ENCODE peak calls at places on chromosomes 7 and 10, in eight cellular contexts. H, F, S, M, C, A, L and V are unnamed samples.

GRCh38 chr7:155889636-155890508 is 77.6 kb upstream of the SHH start:
- DNase-seq in H (no peak), F (no peak), S (no peak), M (no peak), C (no peak), A (no peak), L (no peak), V (no peak)

GRCh38 chr10:34824870-34825269 is 9.8 kb upstream of the PARD3 start:
- DNase-seq in H (no peak), F (peak), S (no peak), M (peak), C (peak), A (no peak), L (no peak), V (no peak)

GRCh38 chr10:70589762-70590662 is 12.5 kb downstream of the PRF1 start:
- DNase-seq in H (peak), F (peak), S (no peak), M (no peak), C (peak), A (no peak), L (no peak), V (peak)

GRCh38 chr10:132383026-132383565 is 13.9 kb upstream of the PWWP2B start:
- DNase-seq in H (peak), F (no peak), S (no peak), M (no peak), C (no peak), A (no peak), L (no peak), V (no peak)

GRCh38 chr10:72375585-72375984 is 20.9 kb upstream of the DNAJB12 start:
- DNase-seq in H (no peak), F (no peak), S (no peak), M (no peak), C (peak), A (no peak), L (no peak), V (no peak)

GRCh38 chr10:132328738-132329137 is 3.3 kb upstream of the LRRC27 start:
- DNase-seq in H (no peak), F (no peak), S (no peak), M (no peak), C (no peak), A (no peak), L (no peak), V (no peak)

GRCh38 chr10:91653214-91653875 is 20.5 kb upstream of the PPP1R3C start:
- DNase-seq in H (no peak), F (peak), S (no peak), M (no peak), C (peak), A (no peak), L (no peak), V (no peak)

GRCh38 chr10:132904169-132904813 is 38.1 kb downstream of the CFAP46 start:
- DNase-seq in H (peak), F (peak), S (no peak), M (peak), C (peak), A (no peak), L (no peak), V (no peak)

GRCh38 chr7:38748056-38748610 is 117.0 kb upstream of the AMPH start:
- DNase-seq in H (no peak), F (no peak), S (no peak), M (no peak), C (peak), A (no peak), L (no peak), V (no peak)

GRCh38 chr7:151389096-151389767 is 20.6 kb downstream of the WDR86 start:
- DNase-seq in H (no peak), F (no peak), S (no peak), M (no peak), C (no peak), A (no peak), L (no peak), V (no peak)

GRCh38 chr10:30070001-30070759 is 10.8 kb upstream of the JCAD start:
- DNase-seq in H (no peak), F (no peak), S (no peak), M (peak), C (peak), A (no peak), L (no peak), V (no peak)